ENCODE peak calls at places on chromosomes 13 and 19, in five cellular contexts. One of them, this sample, is unnamed. For H3K4me1, the result is how much of the 10 kb centered on the place peaks cover.

GRCh38 chr19:3045885-3046603 is 16.3 kb downstream of the TLE5 start:
- DNase-seq in heart right ventricle: no peak
- DNase-seq in SJSA1: no peak
- DNase-seq in GM23248: no peak
- DNase-seq in kidney: no peak
- DNase-seq in this sample: no peak

GRCh38 chr19:34365463-34366401 is 736 bp downstream of the GPI start:
- DNase-seq in heart right ventricle: peak
- DNase-seq in SJSA1: peak
- DNase-seq in GM23248: peak
- DNase-seq in kidney: peak
- DNase-seq in this sample: no peak

GRCh38 chr13:47945738-47946137 is 55.3 kb downstream of the SUCLA2 start:
- DNase-seq in heart right ventricle: no peak
- DNase-seq in SJSA1: no peak
- DNase-seq in GM23248: peak
- DNase-seq in kidney: no peak
- DNase-seq in this sample: no peak

GRCh38 chr13:26604784-26605183 is 47.3 kb downstream of the WASF3 start:
- DNase-seq in heart right ventricle: no peak
- DNase-seq in SJSA1: no peak
- DNase-seq in GM23248: no peak
- DNase-seq in kidney: peak
- DNase-seq in this sample: no peak

GRCh38 chr19:38658462-38659306 is 11.2 kb downstream of the ACTN4 start:
- DNase-seq in heart right ventricle: peak
- DNase-seq in SJSA1: peak
- DNase-seq in GM23248: peak
- DNase-seq in kidney: no peak
- DNase-seq in this sample: no peak

GRCh38 chr13:99981115-99982020 is at the start of gene ZIC2:
- DNase-seq in heart right ventricle: no peak
- DNase-seq in SJSA1: peak
- DNase-seq in GM23248: peak
- DNase-seq in kidney: peak
- DNase-seq in this sample: no peak

GRCh38 chr13:32429406-32429909 is 1.5 kb upstream of the N4BP2L1 start:
- DNase-seq in heart right ventricle: no peak
- DNase-seq in SJSA1: no peak
- DNase-seq in GM23248: no peak
- DNase-seq in kidney: no peak
- DNase-seq in this sample: no peak

GRCh38 chr19:48772503-48772953 is 17.2 kb downstream of the FGF21 start:
- DNase-seq in heart right ventricle: peak
- DNase-seq in SJSA1: no peak
- DNase-seq in GM23248: peak
- DNase-seq in kidney: no peak
- DNase-seq in this sample: no peak

GRCh38 chr13:113888701-113889330 is 24.9 kb upstream of the GAS6 start:
- DNase-seq in heart right ventricle: no peak
- DNase-seq in SJSA1: no peak
- DNase-seq in GM23248: no peak
- DNase-seq in kidney: no peak
- DNase-seq in this sample: no peak

GRCh38 chr13:90552702-90553101 is 794.8 kb upstream of the MIR17HG start:
- DNase-seq in heart right ventricle: no peak
- DNase-seq in SJSA1: no peak
- DNase-seq in GM23248: no peak
- DNase-seq in kidney: no peak
- DNase-seq in this sample: no peak

GRCh38 chr19:58566989-58567388 is 6.1 kb downstream of the MZF1 start:
- DNase-seq in heart right ventricle: no peak
- DNase-seq in SJSA1: no peak
- DNase-seq in GM23248: no peak
- DNase-seq in kidney: peak
- DNase-seq in this sample: no peak

GRCh38 chr19:4695224-4695731 is 25.1 kb upstream of the MYDGF start:
- DNase-seq in heart right ventricle: no peak
- DNase-seq in SJSA1: no peak
- DNase-seq in GM23248: no peak
- DNase-seq in kidney: peak
- DNase-seq in this sample: no peak
- H3K4me1 ChIP-seq in heart right ventricle: under half
- H3K4me1 ChIP-seq in SJSA1: under half
- H3K4me1 ChIP-seq in GM23248: under half
- H3K4me1 ChIP-seq in kidney: under half
- H3K4me1 ChIP-seq in this sample: under half

GRCh38 chr13:30370146-30370545 is 52.1 kb upstream of the UBE2L5 start:
- DNase-seq in heart right ventricle: no peak
- DNase-seq in SJSA1: no peak
- DNase-seq in GM23248: no peak
- DNase-seq in kidney: no peak
- DNase-seq in this sample: no peak
- H3K4me1 ChIP-seq in heart right ventricle: under half
- H3K4me1 ChIP-seq in SJSA1: under half
- H3K4me1 ChIP-seq in GM23248: under half
- H3K4me1 ChIP-seq in kidney: under half
- H3K4me1 ChIP-seq in this sample: half or more

GRCh38 chr19:10334340-10335148 is 1.2 kb upstream of the RAVER1 start:
- DNase-seq in heart right ventricle: peak
- DNase-seq in SJSA1: peak
- DNase-seq in GM23248: peak
- DNase-seq in kidney: peak
- DNase-seq in this sample: peak
- H3K4me1 ChIP-seq in heart right ventricle: under half
- H3K4me1 ChIP-seq in SJSA1: under half
- H3K4me1 ChIP-seq in GM23248: under half
- H3K4me1 ChIP-seq in kidney: under half
- H3K4me1 ChIP-seq in this sample: half or more

GRCh38 chr19:17473041-17473440 is 2.7 kb downstream of the SLC27A1 start:
- DNase-seq in heart right ventricle: no peak
- DNase-seq in SJSA1: no peak
- DNase-seq in GM23248: peak
- DNase-seq in kidney: no peak
- DNase-seq in this sample: no peak

GRCh38 chr19:17469371-17470203 is 737 bp upstream of the SLC27A1 start:
- DNase-seq in heart right ventricle: peak
- DNase-seq in SJSA1: peak
- DNase-seq in GM23248: peak
- DNase-seq in kidney: peak
- DNase-seq in this sample: peak

GRCh38 chr19:17470204-17470841 is at the start of gene SLC27A1:
- DNase-seq in heart right ventricle: peak
- DNase-seq in SJSA1: peak
- DNase-seq in GM23248: peak
- DNase-seq in kidney: peak
- DNase-seq in this sample: peak

GRCh38 chr19:17469092-17469370 is 1.3 kb upstream of the SLC27A1 start:
- DNase-seq in heart right ventricle: no peak
- DNase-seq in SJSA1: no peak
- DNase-seq in GM23248: peak
- DNase-seq in kidney: no peak
- DNase-seq in this sample: no peak

DNA sequence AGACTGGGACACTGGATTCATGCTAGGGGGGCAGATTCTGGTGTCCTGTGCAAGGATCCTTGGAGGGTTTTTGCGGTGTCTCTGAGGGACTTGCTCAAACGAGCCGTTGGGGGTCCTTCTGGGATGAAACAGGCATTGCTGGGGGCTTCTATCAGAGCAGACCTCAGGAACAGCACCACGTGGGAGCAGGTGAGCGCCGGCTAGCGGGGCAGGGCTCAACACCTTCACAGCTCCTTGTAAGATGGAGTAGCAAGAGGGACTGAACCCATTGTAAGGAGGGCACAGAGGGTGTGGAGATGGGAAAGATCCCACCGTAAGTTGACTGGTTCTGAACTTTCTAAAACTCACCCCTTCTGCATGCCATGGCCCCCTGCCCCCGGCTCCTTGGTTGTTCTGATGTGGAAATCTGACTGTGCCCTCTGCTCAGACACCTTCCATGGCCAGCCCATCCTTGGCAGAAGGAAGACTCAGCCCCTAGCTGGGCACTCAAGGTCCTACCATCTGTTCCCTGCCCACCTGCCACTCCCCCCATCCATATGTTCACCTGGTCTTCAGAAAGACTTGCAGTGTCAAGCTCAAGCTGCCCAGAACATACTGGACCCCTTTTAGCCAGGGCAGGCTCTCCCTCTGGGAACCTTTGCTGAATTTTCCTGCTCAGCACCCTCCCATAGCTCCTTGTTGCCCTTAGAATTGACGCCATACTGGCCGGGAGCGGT is 1.2 kb downstream of the SLC27A1 start:
- DNase-seq in heart right ventricle: no peak
- DNase-seq in SJSA1: no peak
- DNase-seq in GM23248: no peak
- DNase-seq in kidney: no peak
- DNase-seq in this sample: no peak
- H3K4me1 ChIP-seq in heart right ventricle: under half
- H3K4me1 ChIP-seq in SJSA1: under half
- H3K4me1 ChIP-seq in GM23248: under half
- H3K4me1 ChIP-seq in kidney: under half
- H3K4me1 ChIP-seq in this sample: under half

DNA sequence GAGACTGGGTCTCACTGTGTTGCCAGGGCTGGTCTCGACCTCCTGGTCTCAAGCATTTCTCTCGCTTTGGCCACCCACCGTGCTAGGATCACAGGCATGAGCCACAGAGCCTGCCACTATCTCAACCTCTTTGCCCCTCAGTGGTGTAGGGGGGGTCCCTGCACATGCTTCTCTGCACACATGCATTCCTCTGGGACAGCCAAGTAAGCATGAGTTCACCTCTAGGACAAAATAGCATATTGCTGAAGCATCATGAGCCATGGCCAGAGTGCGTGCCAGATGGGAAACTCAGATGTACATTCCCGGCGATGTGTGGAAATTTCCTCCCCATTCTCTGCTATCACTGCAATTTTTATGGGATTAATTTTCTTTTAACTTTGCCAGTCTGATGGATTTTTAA is 23.1 kb downstream of the CHAF1A start:
- DNase-seq in heart right ventricle: no peak
- DNase-seq in SJSA1: peak
- DNase-seq in GM23248: peak
- DNase-seq in kidney: no peak
- DNase-seq in this sample: no peak
- H3K4me1 ChIP-seq in heart right ventricle: under half
- H3K4me1 ChIP-seq in SJSA1: under half
- H3K4me1 ChIP-seq in GM23248: under half
- H3K4me1 ChIP-seq in kidney: under half
- H3K4me1 ChIP-seq in this sample: under half

DNA sequence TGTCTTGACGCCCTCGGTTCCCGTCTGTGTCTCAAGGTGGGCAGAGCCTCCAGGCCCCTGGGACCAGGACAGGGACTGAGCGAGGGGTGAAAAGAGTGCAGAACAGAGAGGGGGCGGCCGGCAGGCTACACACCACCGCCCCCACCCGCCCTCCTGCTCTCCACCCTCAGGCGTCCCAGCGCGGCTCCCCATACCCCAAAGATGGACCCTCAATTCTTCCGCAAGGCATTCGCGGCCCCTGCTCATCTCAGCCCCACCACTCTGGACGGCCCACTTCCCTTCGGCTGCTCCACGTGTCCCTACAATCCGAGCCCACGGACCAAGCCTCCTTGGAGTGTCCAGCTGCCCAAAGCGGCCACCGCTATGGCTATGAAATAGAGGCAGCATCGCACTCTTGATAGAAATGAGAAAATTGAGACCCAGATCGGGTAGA is 1.8 kb downstream of the KLF16 start:
- DNase-seq in heart right ventricle: no peak
- DNase-seq in SJSA1: no peak
- DNase-seq in GM23248: peak
- DNase-seq in kidney: peak
- DNase-seq in this sample: no peak
- H3K4me1 ChIP-seq in heart right ventricle: under half
- H3K4me1 ChIP-seq in SJSA1: under half
- H3K4me1 ChIP-seq in GM23248: under half
- H3K4me1 ChIP-seq in kidney: under half
- H3K4me1 ChIP-seq in this sample: half or more

GRCh38 chr19:13035820-13036365 is 40.6 kb downstream of the NFIX start:
- DNase-seq in heart right ventricle: no peak
- DNase-seq in SJSA1: no peak
- DNase-seq in GM23248: no peak
- DNase-seq in kidney: no peak
- DNase-seq in this sample: no peak

GRCh38 chr19:13036366-13036976 is 41.2 kb downstream of the NFIX start:
- DNase-seq in heart right ventricle: no peak
- DNase-seq in SJSA1: peak
- DNase-seq in GM23248: peak
- DNase-seq in kidney: no peak
- DNase-seq in this sample: no peak

GRCh38 chr19:13037718-13038117 is 42.4 kb downstream of the NFIX start:
- DNase-seq in heart right ventricle: no peak
- DNase-seq in SJSA1: no peak
- DNase-seq in GM23248: no peak
- DNase-seq in kidney: no peak
- DNase-seq in this sample: no peak

GRCh38 chr19:13038306-13039210 is 43.3 kb downstream of the NFIX start:
- DNase-seq in heart right ventricle: no peak
- DNase-seq in SJSA1: no peak
- DNase-seq in GM23248: peak
- DNase-seq in kidney: no peak
- DNase-seq in this sample: no peak

GRCh38 chr19:13037161-13037560 is 41.9 kb downstream of the NFIX start:
- DNase-seq in heart right ventricle: no peak
- DNase-seq in SJSA1: peak
- DNase-seq in GM23248: peak
- DNase-seq in kidney: no peak
- DNase-seq in this sample: no peak
- H3K4me1 ChIP-seq in heart right ventricle: half or more
- H3K4me1 ChIP-seq in SJSA1: half or more
- H3K4me1 ChIP-seq in GM23248: half or more
- H3K4me1 ChIP-seq in kidney: under half
- H3K4me1 ChIP-seq in this sample: under half

GRCh38 chr13:95677564-95678386 is 836 bp downstream of the DNAJC3 start:
- DNase-seq in heart right ventricle: peak
- DNase-seq in SJSA1: no peak
- DNase-seq in GM23248: peak
- DNase-seq in kidney: no peak
- DNase-seq in this sample: no peak
- H3K4me1 ChIP-seq in heart right ventricle: under half
- H3K4me1 ChIP-seq in SJSA1: under half
- H3K4me1 ChIP-seq in GM23248: under half
- H3K4me1 ChIP-seq in kidney: under half
- H3K4me1 ChIP-seq in this sample: half or more

DNA sequence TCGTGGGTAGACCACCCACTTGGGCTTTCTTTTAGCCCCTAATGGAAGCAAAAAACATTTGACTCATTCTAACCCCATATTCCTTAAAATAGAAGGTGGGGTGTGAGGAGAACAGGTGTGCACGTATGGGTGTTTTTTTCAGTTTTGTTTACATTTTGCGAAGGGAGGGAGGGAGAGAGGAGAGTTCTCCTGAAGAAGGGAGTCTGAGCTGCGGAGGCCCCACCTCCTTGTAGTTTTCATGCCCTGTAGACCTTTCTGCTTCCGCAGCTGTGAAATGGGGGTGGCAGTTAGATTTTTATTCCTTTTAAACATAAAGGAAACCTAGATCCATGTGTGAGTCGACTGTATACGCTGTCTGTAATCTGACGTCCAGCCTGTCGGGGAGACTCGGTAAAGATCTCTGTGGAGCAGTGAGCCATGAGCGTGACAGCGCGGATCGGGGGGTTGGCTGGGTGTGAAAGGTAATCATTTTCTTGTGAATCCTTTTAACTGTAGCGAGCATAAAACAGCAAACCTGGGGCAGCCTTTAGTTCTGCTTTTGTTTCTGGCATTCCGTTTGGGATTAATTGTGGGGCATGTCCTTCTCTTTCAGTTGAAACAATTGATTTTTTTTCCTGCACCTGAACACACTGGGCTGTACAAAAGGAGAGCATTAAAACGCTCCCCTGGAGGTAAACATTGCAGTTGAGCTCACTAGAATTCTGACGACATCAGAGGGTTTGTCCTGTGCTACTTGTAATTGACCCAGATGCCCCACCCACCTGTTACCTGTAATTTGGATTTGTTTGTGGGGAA is 2.3 kb downstream of the UPF1 start:
- DNase-seq in heart right ventricle: no peak
- DNase-seq in SJSA1: no peak
- DNase-seq in GM23248: peak
- DNase-seq in kidney: no peak
- DNase-seq in this sample: no peak
- H3K4me1 ChIP-seq in heart right ventricle: under half
- H3K4me1 ChIP-seq in SJSA1: under half
- H3K4me1 ChIP-seq in GM23248: under half
- H3K4me1 ChIP-seq in kidney: under half
- H3K4me1 ChIP-seq in this sample: half or more